ENCODE peak calls at places on chromosomes 12 and 14, in seven cellular contexts. I, H, S, T, Z, U and G are unnamed samples.

GRCh38 chr14:22071001-22071400 is 397.4 kb upstream of the OR4E1 start:
- DNase-seq in I (no peak), H (no peak), S (no peak), T (no peak), Z (no peak), U (no peak), G (no peak)

GRCh38 chr12:46233418-46233817 is 35.4 kb downstream of the SLC38A1 start:
- DNase-seq in I (no peak), H (no peak), S (no peak), T (no peak), Z (no peak), U (no peak), G (no peak)

GRCh38 chr12:132074216-132074615 is 69.9 kb downstream of the DDX51 start:
- DNase-seq in I (no peak), H (no peak), S (no peak), T (no peak), Z (no peak), U (no peak), G (no peak)

GRCh38 chr12:14949631-14950030 is 11.3 kb upstream of the ERP27 start:
- DNase-seq in I (no peak), H (no peak), S (no peak), T (no peak), Z (no peak), U (no peak), G (no peak)

GRCh38 chr12:104356231-104357115 is 52.9 kb downstream of the EID3 start:
- DNase-seq in I (no peak), H (no peak), S (no peak), T (no peak), Z (no peak), U (peak; percentile 70), G (no peak)

GRCh38 chr12:132523576-132524331 is 33.8 kb downstream of the FBRSL1 start:
- DNase-seq in I (no peak), H (peak; percentile 90), S (peak; percentile 38), T (peak; percentile 55), Z (peak; percentile 32), U (peak; percentile 69), G (peak; percentile 94)

GRCh38 chr14:71780075-71780474 is 152.2 kb upstream of the RGS6 start:
- DNase-seq in I (no peak), H (no peak), S (no peak), T (no peak), Z (no peak), U (no peak), G (no peak)

GRCh38 chr12:12859690-12860089 is 31.7 kb upstream of the GPRC5A start:
- DNase-seq in I (no peak), H (no peak), S (no peak), T (no peak), Z (no peak), U (peak; percentile 47), G (no peak)

GRCh38 chr12:67509987-67510386 is 138.6 kb upstream of the DYRK2 start:
- DNase-seq in I (no peak), H (no peak), S (no peak), T (no peak), Z (no peak), U (no peak), G (no peak)

DNA sequence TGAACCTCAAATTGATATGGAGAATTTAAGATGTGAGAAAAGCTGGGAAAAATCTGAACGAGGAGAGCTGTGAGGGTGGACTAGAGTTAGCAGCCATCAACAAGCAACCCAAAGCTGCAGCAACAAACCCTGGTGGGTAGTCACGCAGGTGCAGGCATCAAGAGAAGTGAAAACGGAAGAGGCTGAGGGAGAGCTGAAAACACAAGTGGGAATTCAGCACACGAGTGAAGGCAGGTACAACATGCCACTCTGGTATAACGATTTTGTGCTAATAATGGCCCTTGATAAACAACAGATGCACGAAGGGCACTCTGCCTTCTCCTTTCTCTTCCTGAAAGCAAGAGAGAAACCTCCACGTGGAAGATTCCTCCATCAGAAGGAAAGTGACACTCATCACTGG is 11.5 kb downstream of the TCL1B start:
- DNase-seq in I (no peak), H (no peak), S (no peak), T (no peak), Z (no peak), U (no peak), G (no peak)
- TF ChIP-seq EP300 in I (no peak), H (no peak), S (no peak), T (no peak), Z (no peak), U (no peak), G (no peak)

GRCh38 chr12:2382391-2383155 is 329.8 kb downstream of the CACNA1C start:
- DNase-seq in I (no peak), H (no peak), S (no peak), T (no peak), Z (no peak), U (no peak), G (no peak)

GRCh38 chr12:2375871-2376270 is 323.1 kb downstream of the CACNA1C start:
- DNase-seq in I (no peak), H (no peak), S (no peak), T (no peak), Z (no peak), U (no peak), G (no peak)

GRCh38 chr12:2376855-2377657 is 324.3 kb downstream of the CACNA1C start:
- DNase-seq in I (no peak), H (no peak), S (no peak), T (no peak), Z (no peak), U (no peak), G (peak; percentile 64)

GRCh38 chr12:2383276-2384028 is 330.7 kb downstream of the CACNA1C start:
- DNase-seq in I (no peak), H (no peak), S (no peak), T (no peak), Z (peak; percentile 7), U (no peak), G (no peak)

GRCh38 chr12:2378835-2379330 is 326.1 kb downstream of the CACNA1C start:
- DNase-seq in I (no peak), H (no peak), S (no peak), T (no peak), Z (no peak), U (no peak), G (no peak)
- TF ChIP-seq EP300 in I (no peak), H (no peak), S (no peak), T (no peak), Z (no peak), U (no peak), G (no peak)

GRCh38 chr14:57560681-57561080 is 67.0 kb upstream of the CCDC198 start:
- DNase-seq in I (no peak), H (no peak), S (no peak), T (no peak), Z (no peak), U (no peak), G (no peak)

DNA sequence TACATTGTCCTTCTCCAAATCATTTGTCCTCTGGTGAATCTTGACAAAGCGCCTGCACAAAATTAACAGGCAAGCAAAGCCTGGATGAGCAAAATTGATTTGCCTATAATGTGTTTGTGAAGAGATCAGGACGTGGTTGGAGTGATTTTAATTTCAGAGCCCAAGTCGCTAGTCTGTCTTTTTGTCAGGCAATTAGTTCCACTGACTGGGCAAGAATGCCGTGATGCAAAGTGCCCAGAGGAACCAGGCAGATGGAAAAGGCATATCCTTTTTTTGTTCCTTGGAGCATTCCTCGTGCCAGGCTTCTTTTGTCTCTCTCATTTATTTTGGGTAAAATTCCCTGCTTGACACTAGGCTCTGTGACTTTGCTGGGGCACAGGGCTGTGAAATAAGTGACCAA is 65.9 kb upstream of the CCDC198 start:
- DNase-seq in I (no peak), H (no peak), S (no peak), T (no peak), Z (no peak), U (no peak), G (no peak)
- TF ChIP-seq EP300 in I (no peak), H (no peak), S (no peak), T (no peak), Z (no peak), U (no peak), G (no peak)

DNA sequence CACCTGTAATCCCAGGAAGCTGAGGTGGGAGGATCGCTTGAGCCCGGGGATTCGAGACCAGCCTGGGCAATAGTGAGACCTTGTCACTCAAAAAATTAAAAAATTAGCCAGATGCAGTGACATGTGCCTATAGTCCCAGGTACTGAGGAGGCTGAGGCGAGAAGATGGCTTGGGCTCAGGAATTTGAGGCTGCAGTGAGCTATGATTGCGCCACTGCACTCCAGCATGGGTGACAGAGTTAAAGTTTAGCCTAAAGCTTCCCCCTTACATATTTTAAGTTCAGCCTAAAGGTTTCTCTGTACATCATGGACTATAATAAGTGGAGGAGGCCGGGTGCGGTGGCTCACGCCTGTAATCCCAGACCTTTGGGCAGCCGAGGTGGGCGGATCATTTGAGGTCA is 70.1 kb downstream of the SPRING1 start:
- DNase-seq in I (no peak), H (no peak), S (no peak), T (no peak), Z (no peak), U (no peak), G (no peak)
- TF ChIP-seq EP300 in I (no peak), H (no peak), S (no peak), T (no peak), Z (no peak), U (no peak), G (no peak)

DNA sequence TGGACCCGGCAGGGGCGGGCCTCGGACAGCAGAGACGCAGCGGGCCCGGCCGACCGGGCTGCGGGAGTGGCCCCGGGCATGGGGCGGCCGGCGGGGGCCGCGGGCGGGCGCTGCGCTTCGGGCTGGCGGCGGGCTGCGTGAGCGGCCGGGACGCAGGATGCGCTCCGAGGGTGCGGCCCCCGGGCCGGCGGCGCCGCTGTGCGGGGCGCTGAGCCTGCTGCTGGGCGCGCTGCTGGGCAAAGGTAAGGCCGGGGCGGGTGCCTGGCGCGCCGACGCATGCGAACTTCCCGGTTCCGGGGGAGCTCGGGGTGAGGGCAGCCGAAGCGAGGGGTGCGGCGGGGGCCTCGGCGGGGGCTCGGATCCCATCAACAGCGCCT is 264 bp downstream of the TMEM132C start:
- DNase-seq in I (no peak), H (peak; percentile 85), S (no peak), T (no peak), Z (no peak), U (no peak), G (no peak)
- TF ChIP-seq EP300 in I (no peak), H (no peak), S (no peak), T (no peak), Z (no peak), U (no peak), G (no peak)